ENCODE peak calls at places on chromosomes 4 and X, in eight cellular contexts. One of them, this sample, is unnamed.
A peak's percentile ranks its signal among the peaks of the same experiment; 100 is the strongest.

GRCh38 chrX:4708970-4709760 is 995.7 kb upstream of the PRKX start:
- DNase-seq in upper lobe of left lung: no peak
- DNase-seq in iris pigment epithelial cell: no peak
- DNase-seq in astrocyte of the spinal cord: no peak
- DNase-seq in NCI-H345: no peak
- DNase-seq in activated CD8-positive, alpha-beta memory T cell treated with anti-CD3 and anti-CD28 coated beads for 1 hour: no peak
- DNase-seq in mammary epithelial cell: no peak
- DNase-seq in HTR-8/SVneo: no peak
- DNase-seq in this sample: no peak

GRCh38 chr4:55087016-55087929 is 38.1 kb downstream of the KDR start:
- DNase-seq in upper lobe of left lung: no peak
- DNase-seq in astrocyte of the spinal cord: peak; percentile 32
- DNase-seq in activated CD8-positive, alpha-beta memory T cell treated with anti-CD3 and anti-CD28 coated beads for 1 hour: no peak
- DNase-seq in HTR-8/SVneo: no peak
- DNase-seq in NCI-H345: no peak
- DNase-seq in mammary epithelial cell: no peak
- DNase-seq in iris pigment epithelial cell: peak; percentile 24
- DNase-seq in this sample: no peak

GRCh38 chr4:159052315-159052714 is 50.6 kb upstream of the RAPGEF2 start:
- DNase-seq in mammary epithelial cell: no peak
- DNase-seq in HTR-8/SVneo: no peak
- DNase-seq in astrocyte of the spinal cord: no peak
- DNase-seq in upper lobe of left lung: no peak
- DNase-seq in iris pigment epithelial cell: no peak
- DNase-seq in activated CD8-positive, alpha-beta memory T cell treated with anti-CD3 and anti-CD28 coated beads for 1 hour: no peak
- DNase-seq in NCI-H345: no peak
- DNase-seq in this sample: no peak

GRCh38 chr4:110306363-110306762 is 107.9 kb upstream of the ELOVL6 start:
- DNase-seq in upper lobe of left lung: no peak
- DNase-seq in activated CD8-positive, alpha-beta memory T cell treated with anti-CD3 and anti-CD28 coated beads for 1 hour: no peak
- DNase-seq in mammary epithelial cell: no peak
- DNase-seq in HTR-8/SVneo: no peak
- DNase-seq in astrocyte of the spinal cord: peak; percentile 59
- DNase-seq in iris pigment epithelial cell: no peak
- DNase-seq in NCI-H345: no peak
- DNase-seq in this sample: peak; percentile 9

GRCh38 chr4:79588679-79589078 is 180.7 kb upstream of the GK2 start:
- DNase-seq in astrocyte of the spinal cord: no peak
- DNase-seq in mammary epithelial cell: no peak
- DNase-seq in upper lobe of left lung: no peak
- DNase-seq in activated CD8-positive, alpha-beta memory T cell treated with anti-CD3 and anti-CD28 coated beads for 1 hour: no peak
- DNase-seq in NCI-H345: no peak
- DNase-seq in iris pigment epithelial cell: peak; percentile 1
- DNase-seq in HTR-8/SVneo: no peak
- DNase-seq in this sample: peak; percentile 8

GRCh38 chr4:126661194-126661593 is 971.6 kb upstream of the INTU start:
- DNase-seq in iris pigment epithelial cell: peak; percentile 41
- DNase-seq in upper lobe of left lung: no peak
- DNase-seq in activated CD8-positive, alpha-beta memory T cell treated with anti-CD3 and anti-CD28 coated beads for 1 hour: no peak
- DNase-seq in HTR-8/SVneo: no peak
- DNase-seq in NCI-H345: no peak
- DNase-seq in mammary epithelial cell: peak; percentile 8
- DNase-seq in astrocyte of the spinal cord: no peak
- DNase-seq in this sample: no peak

GRCh38 chr4:8082517-8083055 is 76.0 kb downstream of the ABLIM2 start:
- DNase-seq in activated CD8-positive, alpha-beta memory T cell treated with anti-CD3 and anti-CD28 coated beads for 1 hour: no peak
- DNase-seq in NCI-H345: no peak
- DNase-seq in astrocyte of the spinal cord: peak; percentile 1
- DNase-seq in iris pigment epithelial cell: no peak
- DNase-seq in mammary epithelial cell: no peak
- DNase-seq in HTR-8/SVneo: no peak
- DNase-seq in upper lobe of left lung: no peak
- DNase-seq in this sample: no peak

GRCh38 chr4:177283167-177283566 is 26.5 kb upstream of the NEIL3 start:
- DNase-seq in mammary epithelial cell: peak; percentile 28
- DNase-seq in activated CD8-positive, alpha-beta memory T cell treated with anti-CD3 and anti-CD28 coated beads for 1 hour: no peak
- DNase-seq in iris pigment epithelial cell: peak; percentile 35
- DNase-seq in HTR-8/SVneo: no peak
- DNase-seq in astrocyte of the spinal cord: peak; percentile 61
- DNase-seq in upper lobe of left lung: no peak
- DNase-seq in NCI-H345: no peak
- DNase-seq in this sample: peak; percentile 39

GRCh38 chr4:119136541-119136940 is 909 bp downstream of the MYOZ2 start:
- DNase-seq in astrocyte of the spinal cord: no peak
- DNase-seq in iris pigment epithelial cell: peak; percentile 74
- DNase-seq in activated CD8-positive, alpha-beta memory T cell treated with anti-CD3 and anti-CD28 coated beads for 1 hour: no peak
- DNase-seq in upper lobe of left lung: no peak
- DNase-seq in NCI-H345: no peak
- DNase-seq in mammary epithelial cell: no peak
- DNase-seq in HTR-8/SVneo: no peak
- DNase-seq in this sample: peak; percentile 57

GRCh38 chr4:6188687-6189305 is 11.6 kb downstream of the JAKMIP1 start:
- DNase-seq in activated CD8-positive, alpha-beta memory T cell treated with anti-CD3 and anti-CD28 coated beads for 1 hour: no peak
- DNase-seq in mammary epithelial cell: no peak
- DNase-seq in HTR-8/SVneo: no peak
- DNase-seq in astrocyte of the spinal cord: no peak
- DNase-seq in upper lobe of left lung: no peak
- DNase-seq in iris pigment epithelial cell: peak; percentile 22
- DNase-seq in NCI-H345: no peak
- DNase-seq in this sample: no peak

GRCh38 chr4:3261411-3262207 is 12.7 kb downstream of the MSANTD1 start:
- DNase-seq in iris pigment epithelial cell: no peak
- DNase-seq in astrocyte of the spinal cord: no peak
- DNase-seq in upper lobe of left lung: peak; percentile 70
- DNase-seq in NCI-H345: no peak
- DNase-seq in HTR-8/SVneo: no peak
- DNase-seq in activated CD8-positive, alpha-beta memory T cell treated with anti-CD3 and anti-CD28 coated beads for 1 hour: no peak
- DNase-seq in mammary epithelial cell: no peak
- DNase-seq in this sample: no peak

GRCh38 chr4:16083217-16084191 is at the start of gene PROM1:
- DNase-seq in HTR-8/SVneo: no peak
- DNase-seq in activated CD8-positive, alpha-beta memory T cell treated with anti-CD3 and anti-CD28 coated beads for 1 hour: no peak
- DNase-seq in NCI-H345: peak; percentile 61
- DNase-seq in mammary epithelial cell: no peak
- DNase-seq in astrocyte of the spinal cord: no peak
- DNase-seq in upper lobe of left lung: peak; percentile 82
- DNase-seq in iris pigment epithelial cell: no peak
- DNase-seq in this sample: no peak

GRCh38 chr4:6160536-6160935 is 39.8 kb downstream of the JAKMIP1 start:
- DNase-seq in HTR-8/SVneo: no peak
- DNase-seq in mammary epithelial cell: no peak
- DNase-seq in activated CD8-positive, alpha-beta memory T cell treated with anti-CD3 and anti-CD28 coated beads for 1 hour: no peak
- DNase-seq in NCI-H345: no peak
- DNase-seq in upper lobe of left lung: no peak
- DNase-seq in astrocyte of the spinal cord: no peak
- DNase-seq in iris pigment epithelial cell: no peak
- DNase-seq in this sample: no peak

GRCh38 chr4:40915318-40916217 is 165.8 kb downstream of the NSUN7 start:
- DNase-seq in mammary epithelial cell: no peak
- DNase-seq in HTR-8/SVneo: no peak
- DNase-seq in upper lobe of left lung: no peak
- DNase-seq in activated CD8-positive, alpha-beta memory T cell treated with anti-CD3 and anti-CD28 coated beads for 1 hour: no peak
- DNase-seq in astrocyte of the spinal cord: peak; percentile 82
- DNase-seq in iris pigment epithelial cell: peak; percentile 68
- DNase-seq in NCI-H345: no peak
- DNase-seq in this sample: peak; percentile 47

GRCh38 chr4:156329779-156330178 is 376.1 kb upstream of the CTSO start:
- DNase-seq in HTR-8/SVneo: no peak
- DNase-seq in mammary epithelial cell: no peak
- DNase-seq in NCI-H345: peak; percentile 18
- DNase-seq in upper lobe of left lung: no peak
- DNase-seq in astrocyte of the spinal cord: no peak
- DNase-seq in activated CD8-positive, alpha-beta memory T cell treated with anti-CD3 and anti-CD28 coated beads for 1 hour: no peak
- DNase-seq in iris pigment epithelial cell: peak; percentile 31
- DNase-seq in this sample: peak; percentile 51

GRCh38 chrX:44874481-44875184 is 1.6 kb downstream of the KDM6A start:
- DNase-seq in upper lobe of left lung: no peak
- DNase-seq in activated CD8-positive, alpha-beta memory T cell treated with anti-CD3 and anti-CD28 coated beads for 1 hour: peak; percentile 19
- DNase-seq in NCI-H345: peak; percentile 34
- DNase-seq in mammary epithelial cell: peak; percentile 47
- DNase-seq in astrocyte of the spinal cord: peak; percentile 57
- DNase-seq in iris pigment epithelial cell: peak; percentile 65
- DNase-seq in HTR-8/SVneo: peak; percentile 14
- DNase-seq in this sample: peak; percentile 29

GRCh38 chr4:189769131-189769530 is 171.5 kb upstream of the FRG1 start:
- DNase-seq in astrocyte of the spinal cord: no peak
- DNase-seq in upper lobe of left lung: no peak
- DNase-seq in HTR-8/SVneo: no peak
- DNase-seq in activated CD8-positive, alpha-beta memory T cell treated with anti-CD3 and anti-CD28 coated beads for 1 hour: no peak
- DNase-seq in NCI-H345: no peak
- DNase-seq in iris pigment epithelial cell: no peak
- DNase-seq in mammary epithelial cell: no peak
- DNase-seq in this sample: no peak

GRCh38 chr4:174365018-174365587 is 81.4 kb downstream of the CEP44 start:
- DNase-seq in iris pigment epithelial cell: peak; percentile 39
- DNase-seq in astrocyte of the spinal cord: peak; percentile 45
- DNase-seq in mammary epithelial cell: no peak
- DNase-seq in NCI-H345: peak; percentile 12
- DNase-seq in HTR-8/SVneo: peak; percentile 9
- DNase-seq in activated CD8-positive, alpha-beta memory T cell treated with anti-CD3 and anti-CD28 coated beads for 1 hour: no peak
- DNase-seq in upper lobe of left lung: no peak
- DNase-seq in this sample: peak; percentile 67

GRCh38 chr4:38190717-38191178 is 230.6 kb downstream of the PTTG2 start:
- DNase-seq in mammary epithelial cell: peak; percentile 53
- DNase-seq in HTR-8/SVneo: peak; percentile 49
- DNase-seq in astrocyte of the spinal cord: peak; percentile 74
- DNase-seq in activated CD8-positive, alpha-beta memory T cell treated with anti-CD3 and anti-CD28 coated beads for 1 hour: no peak
- DNase-seq in iris pigment epithelial cell: peak; percentile 34
- DNase-seq in upper lobe of left lung: no peak
- DNase-seq in NCI-H345: no peak
- DNase-seq in this sample: peak; percentile 89